ENCODE peak calls at places on chromosomes 7 and 10, in four cellular contexts. S is stomach; R is renal cortical epithelial cell; O is stimulated activated CD4-positive, alpha-beta T cell treated with anti-CD3 and anti-CD28 coated beads, Interleukin-4, amount 100 ng/mL, for 48 hours. C is an unnamed sample.

GRCh38 chr7:130697791-130698190 is 11.4 kb upstream of the TSGA13 start:
- DNase-seq in S (no peak), R (no peak), O (no peak), C (no peak)

GRCh38 chr10:21524526-21525366 is 736 bp downstream of the SKIDA1 start:
- DNase-seq in S (no peak), R (no peak), O (no peak), C (peak)

GRCh38 chr7:36303202-36304098 is 86.2 kb upstream of the ANLN start:
- DNase-seq in S (peak), R (peak), O (no peak), C (peak)

GRCh38 chr7:48643420-48644013 is 280.8 kb upstream of the CDC14C start:
- DNase-seq in S (no peak), R (no peak), O (no peak), C (peak)

GRCh38 chr10:2871673-2872219 is 195.6 kb upstream of the PFKP start:
- DNase-seq in S (no peak), R (no peak), O (no peak), C (no peak)

GRCh38 chr7:30463400-30464145 is 15.0 kb downstream of the NOD1 start:
- DNase-seq in S (no peak), R (no peak), O (no peak), C (no peak)

GRCh38 chr10:63264852-63265617 is 131.9 kb downstream of the NRBF2 start:
- DNase-seq in S (no peak), R (peak), O (no peak), C (peak)

GRCh38 chr7:127512587-127512986 is 72.8 kb downstream of the GCC1 start:
- DNase-seq in S (no peak), R (no peak), O (no peak), C (no peak)

C was measured in bronchial epithelial cell.